ENCODE peak calls at places on chromosome 19, in ten cellular contexts. One of them, this sample, is unnamed.
A peak's percentile ranks its signal among the peaks of the same experiment; 100 is the strongest.

GRCh38 chr19:40716031-40716654 is 543 bp downstream of the COQ8B start:
- DNase-seq in mesenchymal stem cell: no peak
- DNase-seq in stomach: no peak
- DNase-seq in upper lobe of left lung: no peak
- DNase-seq in prostate gland: peak; percentile 46
- DNase-seq in OCI-LY7: peak; percentile 46
- DNase-seq in RWPE2: peak; percentile 91
- DNase-seq in Caco-2: no peak
- DNase-seq in H9: peak; percentile 35
- DNase-seq in H1: peak; percentile 49
- DNase-seq in this sample: no peak

GRCh38 chr19:1232652-1233360 is 5.0 kb downstream of the CBARP start:
- DNase-seq in mesenchymal stem cell: peak; percentile 78
- DNase-seq in stomach: peak; percentile 66
- DNase-seq in upper lobe of left lung: peak; percentile 86
- DNase-seq in prostate gland: no peak
- DNase-seq in OCI-LY7: no peak
- DNase-seq in RWPE2: no peak
- DNase-seq in Caco-2: no peak
- DNase-seq in H9: no peak
- DNase-seq in H1: no peak
- DNase-seq in this sample: peak; percentile 72

GRCh38 chr19:13430790-13431582 is 75.3 kb downstream of the CACNA1A start:
- DNase-seq in mesenchymal stem cell: peak; percentile 6
- DNase-seq in stomach: peak; percentile 35
- DNase-seq in upper lobe of left lung: no peak
- DNase-seq in prostate gland: no peak
- DNase-seq in OCI-LY7: peak; percentile 51
- DNase-seq in RWPE2: no peak
- DNase-seq in Caco-2: peak; percentile 38
- DNase-seq in H9: peak; percentile 71
- DNase-seq in H1: peak; percentile 85
- DNase-seq in this sample: peak; percentile 19

GRCh38 chr19:40282920-40283319 is 2.2 kb downstream of the AKT2 start:
- DNase-seq in mesenchymal stem cell: no peak
- DNase-seq in stomach: no peak
- DNase-seq in upper lobe of left lung: no peak
- DNase-seq in prostate gland: no peak
- DNase-seq in OCI-LY7: no peak
- DNase-seq in RWPE2: no peak
- DNase-seq in Caco-2: no peak
- DNase-seq in H9: no peak
- DNase-seq in H1: no peak
- DNase-seq in this sample: no peak

GRCh38 chr19:34474233-34474989 is 7.1 kb upstream of the WTIP start:
- DNase-seq in mesenchymal stem cell: no peak
- DNase-seq in stomach: no peak
- DNase-seq in upper lobe of left lung: no peak
- DNase-seq in prostate gland: no peak
- DNase-seq in OCI-LY7: no peak
- DNase-seq in RWPE2: no peak
- DNase-seq in Caco-2: no peak
- DNase-seq in H9: no peak
- DNase-seq in H1: no peak
- DNase-seq in this sample: no peak

GRCh38 chr19:12090807-12091206 is 26.3 kb downstream of the ZNF844 start:
- DNase-seq in mesenchymal stem cell: peak; percentile 53
- DNase-seq in stomach: peak; percentile 60
- DNase-seq in upper lobe of left lung: no peak
- DNase-seq in prostate gland: peak; percentile 35
- DNase-seq in OCI-LY7: peak; percentile 67
- DNase-seq in RWPE2: no peak
- DNase-seq in Caco-2: no peak
- DNase-seq in H9: peak; percentile 58
- DNase-seq in H1: peak; percentile 83
- DNase-seq in this sample: peak; percentile 67

GRCh38 chr19:44539236-44539819 is 9.9 kb upstream of the CEACAM20 start:
- DNase-seq in mesenchymal stem cell: no peak
- DNase-seq in stomach: no peak
- DNase-seq in upper lobe of left lung: no peak
- DNase-seq in prostate gland: no peak
- DNase-seq in OCI-LY7: no peak
- DNase-seq in RWPE2: no peak
- DNase-seq in Caco-2: no peak
- DNase-seq in H9: no peak
- DNase-seq in H1: no peak
- DNase-seq in this sample: no peak

GRCh38 chr19:1214862-1215731 is 9.5 kb downstream of the STK11 start:
- DNase-seq in mesenchymal stem cell: no peak
- DNase-seq in stomach: peak; percentile 82
- DNase-seq in upper lobe of left lung: peak; percentile 72
- DNase-seq in prostate gland: no peak
- DNase-seq in OCI-LY7: no peak
- DNase-seq in RWPE2: peak; percentile 75
- DNase-seq in Caco-2: no peak
- DNase-seq in H9: no peak
- DNase-seq in H1: no peak
- DNase-seq in this sample: peak; percentile 93

GRCh38 chr19:51722492-51722891 is 1.3 kb downstream of the HAS1 start:
- DNase-seq in mesenchymal stem cell: no peak
- DNase-seq in stomach: no peak
- DNase-seq in upper lobe of left lung: no peak
- DNase-seq in prostate gland: no peak
- DNase-seq in OCI-LY7: no peak
- DNase-seq in RWPE2: no peak
- DNase-seq in Caco-2: no peak
- DNase-seq in H9: no peak
- DNase-seq in H1: no peak
- DNase-seq in this sample: no peak

GRCh38 chr19:58387338-58388174 is 487 bp downstream of the RPS5 start:
- DNase-seq in mesenchymal stem cell: peak; percentile 47
- DNase-seq in stomach: no peak
- DNase-seq in upper lobe of left lung: no peak
- DNase-seq in prostate gland: no peak
- DNase-seq in OCI-LY7: peak; percentile 30
- DNase-seq in RWPE2: peak; percentile 14
- DNase-seq in Caco-2: no peak
- DNase-seq in H9: no peak
- DNase-seq in H1: no peak
- DNase-seq in this sample: no peak

GRCh38 chr19:799076-799881 is 2.0 kb downstream of the PTBP1 start:
- DNase-seq in mesenchymal stem cell: peak; percentile 73
- DNase-seq in stomach: no peak
- DNase-seq in upper lobe of left lung: peak; percentile 81
- DNase-seq in prostate gland: no peak
- DNase-seq in OCI-LY7: peak; percentile 33
- DNase-seq in RWPE2: no peak
- DNase-seq in Caco-2: no peak
- DNase-seq in H9: peak; percentile 54
- DNase-seq in H1: peak; percentile 67
- DNase-seq in this sample: peak; percentile 70

GRCh38 chr19:44542671-44543070 is 13.2 kb upstream of the CEACAM20 start:
- DNase-seq in mesenchymal stem cell: no peak
- DNase-seq in stomach: no peak
- DNase-seq in upper lobe of left lung: no peak
- DNase-seq in prostate gland: no peak
- DNase-seq in OCI-LY7: no peak
- DNase-seq in RWPE2: no peak
- DNase-seq in Caco-2: no peak
- DNase-seq in H9: no peak
- DNase-seq in H1: no peak
- DNase-seq in this sample: no peak

GRCh38 chr19:57818378-57818777 is 3.7 kb upstream of the ZNF552 start:
- DNase-seq in mesenchymal stem cell: no peak
- DNase-seq in stomach: no peak
- DNase-seq in upper lobe of left lung: no peak
- DNase-seq in prostate gland: no peak
- DNase-seq in OCI-LY7: no peak
- DNase-seq in RWPE2: no peak
- DNase-seq in Caco-2: no peak
- DNase-seq in H9: no peak
- DNase-seq in H1: no peak
- DNase-seq in this sample: no peak

GRCh38 chr19:372306-372890 is 27.8 kb upstream of the MIER2 start:
- DNase-seq in mesenchymal stem cell: no peak
- DNase-seq in stomach: peak; percentile 31
- DNase-seq in upper lobe of left lung: no peak
- DNase-seq in prostate gland: no peak
- DNase-seq in OCI-LY7: no peak
- DNase-seq in RWPE2: no peak
- DNase-seq in Caco-2: no peak
- DNase-seq in H9: no peak
- DNase-seq in H1: no peak
- DNase-seq in this sample: no peak

GRCh38 chr19:2345794-2346663 is 14.0 kb upstream of the TMPRSS9 start:
- DNase-seq in mesenchymal stem cell: no peak
- DNase-seq in stomach: peak; percentile 80
- DNase-seq in upper lobe of left lung: peak; percentile 82
- DNase-seq in prostate gland: no peak
- DNase-seq in OCI-LY7: no peak
- DNase-seq in RWPE2: no peak
- DNase-seq in Caco-2: no peak
- DNase-seq in H9: peak; percentile 42
- DNase-seq in H1: no peak
- DNase-seq in this sample: peak; percentile 21

DNA sequence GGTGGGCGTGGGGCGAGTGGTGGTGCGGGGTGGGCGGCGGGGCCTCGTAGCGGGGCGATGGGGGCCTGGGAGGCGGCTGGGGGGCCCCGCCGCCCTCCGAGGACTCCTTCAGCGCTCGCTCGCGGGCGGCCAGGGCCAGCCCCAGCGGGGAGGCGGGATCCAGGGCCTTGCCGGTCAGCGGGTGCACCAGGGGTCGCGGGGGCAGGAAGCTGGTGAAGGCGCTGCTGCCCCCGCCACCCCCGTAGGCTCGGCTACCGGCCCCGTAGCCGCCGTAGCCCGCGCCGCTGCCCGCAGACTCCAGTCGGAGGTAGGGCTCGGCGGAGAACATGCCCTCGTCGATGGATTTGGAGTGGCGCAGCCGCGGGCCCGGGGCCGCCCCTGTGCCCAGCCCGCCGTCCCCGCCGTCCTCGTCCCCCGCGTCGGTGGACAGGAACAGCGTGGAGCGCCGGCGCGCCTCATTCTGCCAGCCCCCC is 18.6 kb downstream of the C19orf81 start:
- DNase-seq in mesenchymal stem cell: no peak
- DNase-seq in stomach: no peak
- DNase-seq in upper lobe of left lung: peak; percentile 78
- DNase-seq in prostate gland: no peak
- DNase-seq in OCI-LY7: no peak
- DNase-seq in RWPE2: no peak
- DNase-seq in Caco-2: no peak
- DNase-seq in H9: no peak
- DNase-seq in H1: peak; percentile 54
- DNase-seq in this sample: no peak
- H3K4me1 ChIP-seq in mesenchymal stem cell: no peaks in the 10 kb centered on the region
- H3K4me1 ChIP-seq in stomach: peaks cover 9% of the 10 kb centered on the region
- H3K4me1 ChIP-seq in upper lobe of left lung: peaks cover 4% of the 10 kb centered on the region
- H3K4me1 ChIP-seq in prostate gland: no peaks in the 10 kb centered on the region
- H3K4me1 ChIP-seq in OCI-LY7: no peaks in the 10 kb centered on the region
- H3K4me1 ChIP-seq in RWPE2: no peaks in the 10 kb centered on the region
- H3K4me1 ChIP-seq in Caco-2: no peaks in the 10 kb centered on the region
- H3K4me1 ChIP-seq in H9: no peaks in the 10 kb centered on the region
- H3K4me1 ChIP-seq in H1: peaks cover 5% of the 10 kb centered on the region
- H3K4me1 ChIP-seq in this sample: no peaks in the 10 kb centered on the region

GRCh38 chr19:18009412-18010066 is 1.6 kb downstream of the ARRDC2 start:
- DNase-seq in mesenchymal stem cell: peak; percentile 31
- DNase-seq in stomach: no peak
- DNase-seq in upper lobe of left lung: peak; percentile 80
- DNase-seq in prostate gland: no peak
- DNase-seq in OCI-LY7: no peak
- DNase-seq in RWPE2: no peak
- DNase-seq in Caco-2: no peak
- DNase-seq in H9: no peak
- DNase-seq in H1: no peak
- DNase-seq in this sample: no peak
- H3K4me1 ChIP-seq in mesenchymal stem cell: peaks cover 35% of the 10 kb centered on the region
- H3K4me1 ChIP-seq in stomach: peaks cover 37% of the 10 kb centered on the region
- H3K4me1 ChIP-seq in upper lobe of left lung: peaks cover 29% of the 10 kb centered on the region
- H3K4me1 ChIP-seq in prostate gland: peaks cover 2% of the 10 kb centered on the region
- H3K4me1 ChIP-seq in OCI-LY7: peaks cover 18% of the 10 kb centered on the region
- H3K4me1 ChIP-seq in RWPE2: no peaks in the 10 kb centered on the region
- H3K4me1 ChIP-seq in Caco-2: peaks cover 9% of the 10 kb centered on the region
- H3K4me1 ChIP-seq in H9: no peaks in the 10 kb centered on the region
- H3K4me1 ChIP-seq in H1: peaks cover 11% of the 10 kb centered on the region
- H3K4me1 ChIP-seq in this sample: no peaks in the 10 kb centered on the region

GRCh38 chr19:38717855-38718254 is 26.4 kb downstream of the CAPN12 start:
- DNase-seq in mesenchymal stem cell: no peak
- DNase-seq in stomach: no peak
- DNase-seq in upper lobe of left lung: peak; percentile 63
- DNase-seq in prostate gland: no peak
- DNase-seq in OCI-LY7: no peak
- DNase-seq in RWPE2: no peak
- DNase-seq in Caco-2: no peak
- DNase-seq in H9: no peak
- DNase-seq in H1: no peak
- DNase-seq in this sample: no peak

GRCh38 chr19:38718747-38719543 is 25.3 kb downstream of the CAPN12 start:
- DNase-seq in mesenchymal stem cell: peak; percentile 39
- DNase-seq in stomach: peak; percentile 71
- DNase-seq in upper lobe of left lung: peak; percentile 88
- DNase-seq in prostate gland: no peak
- DNase-seq in OCI-LY7: no peak
- DNase-seq in RWPE2: no peak
- DNase-seq in Caco-2: no peak
- DNase-seq in H9: peak; percentile 74
- DNase-seq in H1: peak; percentile 67
- DNase-seq in this sample: peak; percentile 81

GRCh38 chr19:38714354-38714778 is 29.9 kb downstream of the CAPN12 start:
- DNase-seq in mesenchymal stem cell: no peak
- DNase-seq in stomach: peak; percentile 83
- DNase-seq in upper lobe of left lung: no peak
- DNase-seq in prostate gland: no peak
- DNase-seq in OCI-LY7: no peak
- DNase-seq in RWPE2: no peak
- DNase-seq in Caco-2: no peak
- DNase-seq in H9: no peak
- DNase-seq in H1: no peak
- DNase-seq in this sample: peak; percentile 35

GRCh38 chr19:38715540-38715939 is 28.7 kb downstream of the CAPN12 start:
- DNase-seq in mesenchymal stem cell: no peak
- DNase-seq in stomach: peak; percentile 86
- DNase-seq in upper lobe of left lung: no peak
- DNase-seq in prostate gland: no peak
- DNase-seq in OCI-LY7: no peak
- DNase-seq in RWPE2: no peak
- DNase-seq in Caco-2: no peak
- DNase-seq in H9: no peak
- DNase-seq in H1: no peak
- DNase-seq in this sample: peak; percentile 62

GRCh38 chr19:38717051-38717450 is 27.2 kb downstream of the CAPN12 start:
- DNase-seq in mesenchymal stem cell: no peak
- DNase-seq in stomach: no peak
- DNase-seq in upper lobe of left lung: peak; percentile 63
- DNase-seq in prostate gland: no peak
- DNase-seq in OCI-LY7: no peak
- DNase-seq in RWPE2: no peak
- DNase-seq in Caco-2: no peak
- DNase-seq in H9: no peak
- DNase-seq in H1: no peak
- DNase-seq in this sample: no peak
- H3K4me1 ChIP-seq in mesenchymal stem cell: peaks cover 54% of the 10 kb centered on the region
- H3K4me1 ChIP-seq in stomach: peaks cover 58% of the 10 kb centered on the region
- H3K4me1 ChIP-seq in upper lobe of left lung: peaks cover 22% of the 10 kb centered on the region
- H3K4me1 ChIP-seq in prostate gland: peaks cover 8% of the 10 kb centered on the region
- H3K4me1 ChIP-seq in OCI-LY7: no peaks in the 10 kb centered on the region
- H3K4me1 ChIP-seq in RWPE2: no peaks in the 10 kb centered on the region
- H3K4me1 ChIP-seq in Caco-2: peaks cover 25% of the 10 kb centered on the region
- H3K4me1 ChIP-seq in H9: no peaks in the 10 kb centered on the region
- H3K4me1 ChIP-seq in H1: no peaks in the 10 kb centered on the region
- H3K4me1 ChIP-seq in this sample: peaks cover 23% of the 10 kb centered on the region

GRCh38 chr19:3403489-3404323 is 37.3 kb downstream of the NFIC start:
- DNase-seq in mesenchymal stem cell: peak; percentile 94
- DNase-seq in stomach: peak; percentile 91
- DNase-seq in upper lobe of left lung: peak; percentile 90
- DNase-seq in prostate gland: peak; percentile 88
- DNase-seq in OCI-LY7: no peak
- DNase-seq in RWPE2: no peak
- DNase-seq in Caco-2: no peak
- DNase-seq in H9: no peak
- DNase-seq in H1: no peak
- DNase-seq in this sample: peak; percentile 97
- H3K4me1 ChIP-seq in mesenchymal stem cell: peaks cover 28% of the 10 kb centered on the region
- H3K4me1 ChIP-seq in stomach: peaks cover 84% of the 10 kb centered on the region
- H3K4me1 ChIP-seq in upper lobe of left lung: peaks cover 54% of the 10 kb centered on the region
- H3K4me1 ChIP-seq in prostate gland: peaks cover 19% of the 10 kb centered on the region
- H3K4me1 ChIP-seq in OCI-LY7: no peaks in the 10 kb centered on the region
- H3K4me1 ChIP-seq in RWPE2: no peaks in the 10 kb centered on the region
- H3K4me1 ChIP-seq in Caco-2: no peaks in the 10 kb centered on the region
- H3K4me1 ChIP-seq in H9: no peaks in the 10 kb centered on the region
- H3K4me1 ChIP-seq in H1: peaks cover 4% of the 10 kb centered on the region
- H3K4me1 ChIP-seq in this sample: peaks cover 58% of the 10 kb centered on the region

This sample was measured in thyroid gland.